ENCODE peak calls at places on chromosomes 13 and 19, in eight cellular contexts. M is naive B cell; C is Right ventricle myocardium inferior; D is left lung; R is A549; V is heart left ventricle; T is activated CD8-positive, alpha-beta T cell treated with anti-CD3 and anti-CD28 coated beads, Interleukin-2, amount 10 ng/mL, durations not matched to agents 7 days and 5 days; H is right cardiac atrium. X is an unnamed sample.

GRCh38 chr19:11448410-11448809 is 13.0 kb downstream of the PRKCSH start:
- ATAC-seq in C (no peak), M (no peak), T (no peak), R (no peak), H (no peak), V (no peak), D (no peak), X (no peak)

GRCh38 chr19:53581871-53582279 is 43.9 kb downstream of the ZNF331 start:
- ATAC-seq in D (no peak), R (peak), C (no peak), T (no peak), V (no peak), H (no peak), M (no peak), X (no peak)

GRCh38 chr13:109787135-109787954 is 962 bp upstream of the IRS2 start:
- ATAC-seq in R (peak), D (peak), C (peak), T (peak), M (no peak), V (no peak), H (peak), X (no peak)

GRCh38 chr19:33819875-33820781 is 23.5 kb downstream of the KCTD15 start:
- ATAC-seq in C (peak), M (peak), H (peak), V (peak), T (peak), D (peak), R (peak), X (peak)

GRCh38 chr19:54469496-54469934 is 3.6 kb downstream of the CDC42EP5 start:
- ATAC-seq in R (peak), V (peak), M (no peak), H (no peak), C (no peak), D (no peak), T (no peak), X (no peak)

GRCh38 chr13:27044837-27045570 is 126.6 kb downstream of the USP12 start:
- ATAC-seq in H (no peak), M (peak), V (no peak), C (no peak), T (peak), D (no peak), R (no peak), X (peak)

GRCh38 chr19:5782945-5783919 is 1.3 kb downstream of the PRR22 start:
- ATAC-seq in C (no peak), H (no peak), V (no peak), T (no peak), R (peak), D (no peak), M (no peak), X (no peak)

GRCh38 chr19:17125728-17126677 is 50.4 kb downstream of the MYO9B start:
- ATAC-seq in V (peak), R (no peak), C (peak), M (peak), H (peak), T (peak), D (peak), X (peak)

GRCh38 chr19:18009412-18010066 is 1.6 kb downstream of the ARRDC2 start:
- ATAC-seq in C (no peak), D (no peak), V (no peak), H (no peak), M (no peak), T (no peak), R (no peak), X (peak)

GRCh38 chr13:112814905-112815585 is 125.2 kb downstream of the ATP11A start:
- ATAC-seq in D (peak), V (no peak), T (no peak), H (peak), C (peak), R (no peak), M (no peak), X (no peak)

GRCh38 chr13:50589139-50589538 is 254.4 kb downstream of the DLEU7 start:
- ATAC-seq in V (no peak), H (no peak), T (no peak), D (peak), R (peak), C (no peak), M (no peak), X (peak)

GRCh38 chr13:45582533-45583076 is 32.9 kb downstream of the ERICH6B start:
- ATAC-seq in C (no peak), T (no peak), M (no peak), V (no peak), H (no peak), R (no peak), D (no peak), X (no peak)

GRCh38 chr13:39415003-39415402 is 188.0 kb downstream of the LHFPL6 start:
- ATAC-seq in V (peak), T (no peak), D (peak), H (peak), R (no peak), M (no peak), C (peak), X (no peak)

GRCh38 chr19:8017808-8018207 is 12.4 kb upstream of the ELAVL1 start:
- ATAC-seq in T (peak), D (peak), H (peak), V (no peak), R (peak), C (no peak), M (peak), X (peak)

GRCh38 chr13:99355267-99356215 is 48.3 kb upstream of the GPR183 start:
- ATAC-seq in M (peak), C (no peak), R (no peak), H (peak), D (no peak), V (no peak), T (peak), X (no peak)

GRCh38 chr19:42125536-42125935 is 6.7 kb downstream of the POU2F2 start:
- ATAC-seq in M (no peak), V (no peak), R (peak), D (no peak), C (no peak), H (no peak), T (no peak), X (no peak)

GRCh38 chr13:50713849-50714248 is 129.6 kb downstream of the DLEU7 start:
- ATAC-seq in M (peak), R (no peak), C (peak), D (peak), T (peak), V (peak), H (peak), X (peak)

GRCh38 chr19:638901-639250 is 803 bp upstream of the FGF22 start:
- ATAC-seq in R (peak), H (no peak), D (no peak), T (no peak), M (no peak), C (no peak), V (no peak), X (no peak)

GRCh38 chr13:50319603-50320296 is 304.5 kb downstream of the KCNRG start:
- ATAC-seq in R (peak), D (peak), H (no peak), M (no peak), C (no peak), V (no peak), T (peak), X (peak)

GRCh38 chr13:86282450-86282849 is 483.2 kb upstream of the SLITRK6 start:
- ATAC-seq in H (no peak), T (no peak), D (no peak), V (no peak), R (no peak), C (no peak), M (no peak), X (peak)

GRCh38 chr19:56350416-56351045 is 35.9 kb upstream of the ZSCAN5A start:
- ATAC-seq in R (peak), H (no peak), D (peak), T (no peak), C (no peak), V (no peak), M (peak), X (no peak)

GRCh38 chr19:22595422-22595821 is 38.7 kb upstream of the ZNF492 start:
- ATAC-seq in V (no peak), M (no peak), T (no peak), R (no peak), H (no peak), D (no peak), C (no peak), X (no peak)

GRCh38 chr19:30870861-30871260 is 478.4 kb downstream of the TSHZ3 start:
- ATAC-seq in M (no peak), C (no peak), D (no peak), H (no peak), R (no peak), T (no peak), V (no peak), X (no peak)

GRCh38 chr13:39225860-39226259 is 187.6 kb downstream of the NHLRC3 start:
- ATAC-seq in D (no peak), V (no peak), H (no peak), C (peak), M (no peak), R (no peak), T (no peak), X (no peak)

GRCh38 chr13:80547885-80548284 is 207.0 kb upstream of the SPRY2 start:
- ATAC-seq in T (no peak), C (peak), D (no peak), M (no peak), R (no peak), H (peak), V (peak), X (no peak)

GRCh38 chr19:45166723-45167252 is 6.0 kb upstream of the NKPD1 start:
- ATAC-seq in V (no peak), H (no peak), M (no peak), R (no peak), C (no peak), D (no peak), T (no peak), X (no peak)

GRCh38 chr19:752652-753517 is 2.0 kb downstream of the MISP start:
- ATAC-seq in T (no peak), V (no peak), M (no peak), H (peak), C (peak), R (peak), D (peak), X (no peak)

GRCh38 chr13:30791354-30791921 is 56.1 kb downstream of the ALOX5AP start:
- ATAC-seq in D (no peak), C (peak), V (peak), R (no peak), M (no peak), T (no peak), H (peak), X (no peak)

GRCh38 chr19:47407417-47407774 is 11.9 kb downstream of the MEIS3 start:
- ATAC-seq in T (no peak), D (no peak), V (no peak), H (no peak), R (no peak), M (no peak), C (no peak), X (no peak)

GRCh38 chr19:43310221-43310620 is 40.9 kb upstream of the PSG9 start:
- ATAC-seq in V (no peak), H (no peak), M (no peak), T (no peak), R (no peak), C (no peak), D (no peak), X (no peak)

GRCh38 chr19:38111898-38112297 is 112.1 kb downstream of the DPF1 start:
- ATAC-seq in R (no peak), M (no peak), D (no peak), H (no peak), T (no peak), V (no peak), C (no peak), X (no peak)

GRCh38 chr19:10338940-10339339 is 484 bp downstream of the ICAM3 start:
- ATAC-seq in R (no peak), H (no peak), V (no peak), M (no peak), C (no peak), T (no peak), D (no peak), X (peak)

GRCh38 chr13:111253334-111253872 is 67.0 kb upstream of the TEX29 start:
- ATAC-seq in M (no peak), D (no peak), R (no peak), V (no peak), H (no peak), C (no peak), T (no peak), X (no peak)

GRCh38 chr19:3476830-3477229 is 3.5 kb downstream of the SMIM24 start:
- ATAC-seq in V (no peak), T (no peak), M (no peak), D (no peak), H (no peak), C (no peak), R (no peak), X (no peak)

GRCh38 chr13:51804295-51805172 is 571 bp upstream of the DHRS12 start:
- ATAC-seq in V (no peak), H (no peak), C (no peak), R (no peak), D (peak), T (no peak), M (no peak), X (peak)